ENCODE peak calls at places on chromosomes 3 and 15, in five cellular contexts. H, G, E, Q and K are unnamed samples. For H3K27me3, the result is how much of the 10 kb centered on the place peaks cover.

GRCh38 chr3:132289311-132289710 is 27.9 kb upstream of the ACP3 start:
- DNase-seq in G (peak), E (no peak), Q (no peak), H (no peak), K (no peak)

GRCh38 chr3:120661106-120661962 is 20.7 kb downstream of the HGD start:
- DNase-seq in Q (no peak), G (no peak), E (no peak), H (no peak), K (no peak)

GRCh38 chr15:98853593-98854420 is 153.8 kb downstream of the PGPEP1L start:
- DNase-seq in Q (peak), G (no peak), E (no peak), H (no peak), K (no peak)

GRCh38 chr3:97917813-97918536 is 54.3 kb downstream of the RIOX2 start:
- DNase-seq in G (no peak), E (no peak), H (no peak), Q (no peak), K (no peak)

GRCh38 chr15:28891588-28891987 is 5.8 kb downstream of the APBA2 start:
- DNase-seq in H (no peak), E (no peak), G (no peak), Q (no peak), K (no peak)

GRCh38 chr15:89812126-89812846 is 2.4 kb downstream of the ANPEP start:
- DNase-seq in Q (no peak), H (no peak), G (no peak), E (no peak), K (no peak)

GRCh38 chr15:88652456-88653199 is 13.8 kb downstream of the ISG20 start:
- DNase-seq in E (no peak), H (no peak), Q (no peak), G (peak), K (no peak)

GRCh38 chr15:63057454-63058335 is 15.1 kb downstream of the TPM1 start:
- DNase-seq in Q (no peak), E (no peak), H (no peak), G (no peak), K (no peak)

GRCh38 chr15:50187997-50188396 is 6.0 kb downstream of the SLC27A2 start:
- DNase-seq in G (no peak), H (no peak), Q (no peak), E (no peak), K (no peak)

GRCh38 chr3:42014949-42015533 is 53.1 kb upstream of the ULK4 start:
- DNase-seq in Q (no peak), H (no peak), G (no peak), E (peak), K (no peak)

GRCh38 chr15:56468271-56468912 is 3.5 kb upstream of the MNS1 start:
- DNase-seq in E (no peak), H (no peak), Q (no peak), G (no peak), K (no peak)

GRCh38 chr15:82538961-82539689 is 1.1 kb downstream of the RPS17 start:
- DNase-seq in Q (no peak), E (no peak), G (no peak), H (no peak), K (no peak)

GRCh38 chr3:118165413-118165812 is 869.2 kb downstream of the IGSF11 start:
- DNase-seq in Q (no peak), G (no peak), H (no peak), E (no peak), K (no peak)

GRCh38 chr3:143433787-143434378 is 314.3 kb downstream of the CHST2 start:
- DNase-seq in G (no peak), E (no peak), H (no peak), Q (no peak), K (no peak)

GRCh38 chr3:59212128-59212764 is 162.4 kb upstream of the CFAP20DC start:
- DNase-seq in Q (peak), G (no peak), E (no peak), H (no peak), K (no peak)

GRCh38 chr15:55526559-55527036 is 18.6 kb upstream of the DNAAF4 start:
- DNase-seq in E (no peak), Q (peak), G (no peak), H (no peak), K (no peak)

GRCh38 chr3:197460002-197460401 is 95.8 kb downstream of the BDH1 start:
- DNase-seq in Q (no peak), H (no peak), E (no peak), G (no peak), K (no peak)

GRCh38 chr3:123286308-123287023 is 84.7 kb downstream of the SEC22A start:
- DNase-seq in E (no peak), H (no peak), Q (peak), G (peak), K (no peak)

GRCh38 chr3:53221345-53221744 is 34.5 kb downstream of the TKT start:
- DNase-seq in E (no peak), G (no peak), H (no peak), Q (no peak), K (no peak)

DNA sequence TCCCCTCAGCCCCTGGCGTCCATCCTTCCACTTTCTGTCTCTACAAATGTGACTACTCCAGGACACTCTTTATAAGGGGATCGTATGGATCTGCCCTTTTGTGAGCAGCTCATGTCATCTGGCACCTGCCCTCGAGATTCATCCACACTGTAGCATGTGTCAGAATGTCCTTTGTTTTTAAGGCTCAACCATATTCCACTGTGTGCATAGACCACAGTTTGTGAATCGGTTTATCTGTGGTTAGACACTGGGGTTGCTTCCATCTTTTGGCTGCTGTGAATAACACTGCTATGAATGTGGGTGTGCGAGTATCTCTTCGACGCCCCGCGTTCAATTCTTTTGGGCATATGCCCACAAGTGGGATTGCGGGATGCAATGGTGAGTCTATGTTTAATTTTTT is 167.9 kb downstream of the NUP210 start:
- DNase-seq in H (no peak), Q (no peak), E (no peak), G (no peak), K (no peak)
- H3K27me3 ChIP-seq in H (under half), Q (under half), E (under half), G (under half), K (under half)

GRCh38 chr15:65396965-65397317 is 19.1 kb upstream of the IGDCC3 start:
- DNase-seq in E (no peak), Q (no peak), G (no peak), H (no peak), K (no peak)
- H3K27me3 ChIP-seq in E (under half), Q (under half), G (under half), H (under half), K (half or more)

DNA sequence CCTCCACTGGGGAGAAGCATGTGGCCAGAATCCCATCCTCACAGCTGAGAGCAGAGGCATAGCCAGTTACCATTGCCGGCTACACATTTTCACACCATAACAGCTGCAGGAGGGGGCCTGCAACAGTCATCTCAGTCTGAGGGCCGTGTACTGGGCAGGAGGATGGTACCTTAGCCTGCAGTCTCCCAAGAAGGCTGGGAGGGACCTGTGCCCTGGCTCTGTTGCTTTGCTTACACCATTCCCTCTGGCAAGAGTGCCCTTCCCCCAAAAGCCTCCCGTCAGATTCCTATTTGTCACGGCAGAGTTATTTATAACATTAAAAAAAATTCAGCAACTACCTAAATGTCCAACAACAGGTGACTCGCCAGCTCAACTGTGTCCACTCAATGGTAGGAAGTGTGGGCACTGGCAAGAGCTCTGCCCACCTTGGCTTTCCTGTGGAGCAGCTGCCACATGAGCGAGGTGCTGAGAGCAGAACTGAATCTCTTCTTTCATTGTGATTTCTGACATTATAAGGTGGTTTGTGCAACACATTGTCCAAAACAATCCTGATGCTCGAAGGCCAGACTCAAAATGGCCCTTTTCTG is 4.4 kb downstream of the CAMKV start:
- DNase-seq in E (no peak), Q (no peak), H (no peak), G (no peak), K (no peak)
- H3K27me3 ChIP-seq in E (under half), Q (under half), H (under half), G (under half), K (under half)

GRCh38 chr15:65996901-65997300 is 127.6 kb downstream of the RAB11A start:
- DNase-seq in Q (no peak), G (no peak), H (no peak), E (no peak), K (no peak)
- H3K27me3 ChIP-seq in Q (under half), G (under half), H (under half), E (under half), K (under half)

GRCh38 chr15:100786901-100787566 is 92.6 kb upstream of the ALDH1A3 start:
- DNase-seq in G (peak), Q (no peak), H (no peak), E (no peak), K (no peak)
- H3K27me3 ChIP-seq in G (under half), Q (under half), H (under half), E (under half), K (under half)